ENCODE peak calls at places on chromosomes 16 and 17, in four cellular contexts. U is CD8-positive, alpha-beta T cell; M is IMR-90; X is adrenal gland. N is an unnamed sample.

GRCh38 chr16:75304521-75305363 is 53.3 kb upstream of the BCAR1 start:
- DNase-seq in U (no peak), M (peak), X (peak), N (peak)

GRCh38 chr17:19770985-19771710 is 23.1 kb upstream of the ALDH3A1 start:
- DNase-seq in U (no peak), M (no peak), X (no peak), N (no peak)

GRCh38 chr16:72537684-72538083 is 365.7 kb upstream of the PMFBP1 start:
- DNase-seq in U (no peak), M (peak), X (no peak), N (no peak)

GRCh38 chr17:44830359-44831269 is 527 bp upstream of the GJC1 start:
- DNase-seq in U (no peak), M (no peak), X (no peak), N (no peak)

GRCh38 chr17:79800325-79801155 is 3.7 kb upstream of the CBX8 start:
- DNase-seq in U (no peak), M (peak), X (no peak), N (peak)

GRCh38 chr16:30786936-30787612 is at the start of gene ZNF629:
- DNase-seq in U (peak), M (peak), X (peak), N (peak)

GRCh38 chr17:77425791-77426641 is 285.2 kb downstream of the SEC14L1 start:
- DNase-seq in U (peak), M (peak), X (peak), N (no peak)

GRCh38 chr17:72580321-72581127 is 459.7 kb downstream of the SOX9 start:
- DNase-seq in U (no peak), M (no peak), X (no peak), N (peak)

GRCh38 chr16:85235988-85236831 is 123.9 kb upstream of the CIBAR2 start:
- DNase-seq in U (no peak), M (no peak), X (peak), N (peak)

GRCh38 chr17:70100983-70101382 is 26.0 kb downstream of the KCNJ16 start:
- DNase-seq in U (no peak), M (no peak), X (no peak), N (no peak)

GRCh38 chr17:71902931-71903506 is 217.8 kb upstream of the SOX9 start:
- DNase-seq in U (no peak), M (peak), X (no peak), N (no peak)

GRCh38 chr17:56676807-56677206 is 83.3 kb downstream of the NOG start:
- DNase-seq in U (no peak), M (no peak), X (no peak), N (no peak)
- TF ChIP-seq CTCF in U (no peak), M (peak), X (no peak), N (no peak)

GRCh38 chr16:87666919-87667318 is 64.6 kb downstream of the JPH3 start:
- DNase-seq in U (no peak), M (no peak), X (no peak), N (no peak)

GRCh38 chr16:87669672-87670071 is 67.4 kb downstream of the JPH3 start:
- DNase-seq in U (no peak), M (no peak), X (no peak), N (no peak)

GRCh38 chr16:87665193-87665592 is 62.9 kb downstream of the JPH3 start:
- DNase-seq in U (no peak), M (no peak), X (no peak), N (no peak)

GRCh38 chr16:87667443-87667842 is 65.1 kb downstream of the JPH3 start:
- DNase-seq in U (no peak), M (no peak), X (no peak), N (no peak)

GRCh38 chr16:87667946-87668345 is 65.6 kb downstream of the JPH3 start:
- DNase-seq in U (no peak), M (no peak), X (no peak), N (no peak)
- H3K27ac ChIP-seq in U (no peak), M (no peak), X (no peak), N (no peak)

GRCh38 chr17:64492481-64493109 is 4.3 kb downstream of the POLG2 start:
- DNase-seq in U (peak), M (no peak), X (no peak), N (no peak)
- H3K4me3 ChIP-seq in U (no peak), M (no peak), X (no peak), N (no peak)

DNA sequence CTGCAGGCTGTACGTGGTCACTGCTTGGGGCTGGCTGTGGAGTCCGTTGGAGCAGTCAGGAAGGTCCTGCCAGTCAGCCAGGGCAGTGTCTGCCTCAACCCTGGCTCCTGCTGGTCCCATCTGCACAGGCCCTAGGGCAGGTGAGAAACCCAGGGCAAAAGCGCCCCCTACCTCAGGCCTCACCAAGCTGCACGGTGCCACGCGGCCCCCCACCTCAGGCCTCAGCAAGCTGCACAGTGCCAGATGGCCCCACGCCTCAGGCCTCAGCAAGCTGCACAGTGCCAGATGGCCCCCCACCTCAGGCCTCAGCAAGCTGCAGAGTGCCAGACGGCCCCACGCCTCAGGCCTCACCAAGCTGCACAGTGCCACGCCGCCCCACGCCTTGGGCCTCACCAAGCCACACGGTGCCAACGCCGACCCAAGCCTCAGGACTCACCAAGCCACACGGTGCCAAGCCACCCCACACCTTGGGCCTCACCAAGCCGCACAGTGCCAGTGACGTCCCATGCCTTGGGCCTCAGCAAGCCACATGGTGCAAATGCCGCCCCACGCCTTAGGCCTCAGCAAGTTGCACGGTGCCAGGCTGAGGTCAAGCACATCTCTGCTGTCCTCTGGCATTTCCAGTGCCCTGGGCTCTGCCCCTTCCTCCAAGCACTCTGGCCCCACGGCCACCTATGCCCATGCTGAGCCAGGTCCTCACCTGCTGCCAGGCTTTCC is 5.5 kb downstream of the TMEM204 start:
- DNase-seq in U (peak), M (no peak), X (no peak), N (no peak)
- TF ChIP-seq CTCF in U (no peak), M (no peak), X (peak), N (no peak)

DNA sequence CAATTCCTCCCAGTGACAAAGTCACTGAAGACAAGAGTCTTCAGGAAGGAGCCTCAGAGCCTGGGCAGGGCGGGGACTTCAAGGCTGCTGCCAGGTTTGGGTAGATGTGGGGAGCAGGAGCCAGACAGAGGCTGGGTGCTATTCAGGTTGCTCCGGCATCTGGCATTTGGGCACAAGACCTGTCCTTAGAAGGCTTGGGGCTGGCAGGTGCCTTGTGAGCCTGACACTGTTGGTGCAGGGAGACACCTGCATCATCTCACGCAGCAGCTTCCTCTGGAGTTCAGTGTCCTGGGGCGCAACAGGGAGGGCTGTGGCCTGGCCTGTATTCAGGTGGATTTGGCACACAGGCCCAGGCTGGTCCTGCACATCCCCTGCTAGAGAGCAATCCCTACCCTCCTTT is 65.0 kb downstream of the MPRIP start:
- DNase-seq in U (no peak), M (no peak), X (no peak), N (no peak)
- H3K27ac ChIP-seq in U (no peak), M (no peak), X (peak), N (peak)

GRCh38 chr17:27340990-27341595 is 47.2 kb downstream of the WSB1 start:
- DNase-seq in U (no peak), M (no peak), X (no peak), N (peak)

GRCh38 chr17:27339836-27340550 is 46.1 kb downstream of the WSB1 start:
- DNase-seq in U (peak), M (no peak), X (no peak), N (no peak)

GRCh38 chr17:27338536-27338985 is 44.6 kb downstream of the WSB1 start:
- DNase-seq in U (no peak), M (no peak), X (no peak), N (no peak)

GRCh38 chr17:27340575-27340974 is 46.7 kb downstream of the WSB1 start:
- DNase-seq in U (no peak), M (no peak), X (no peak), N (no peak)

DNA sequence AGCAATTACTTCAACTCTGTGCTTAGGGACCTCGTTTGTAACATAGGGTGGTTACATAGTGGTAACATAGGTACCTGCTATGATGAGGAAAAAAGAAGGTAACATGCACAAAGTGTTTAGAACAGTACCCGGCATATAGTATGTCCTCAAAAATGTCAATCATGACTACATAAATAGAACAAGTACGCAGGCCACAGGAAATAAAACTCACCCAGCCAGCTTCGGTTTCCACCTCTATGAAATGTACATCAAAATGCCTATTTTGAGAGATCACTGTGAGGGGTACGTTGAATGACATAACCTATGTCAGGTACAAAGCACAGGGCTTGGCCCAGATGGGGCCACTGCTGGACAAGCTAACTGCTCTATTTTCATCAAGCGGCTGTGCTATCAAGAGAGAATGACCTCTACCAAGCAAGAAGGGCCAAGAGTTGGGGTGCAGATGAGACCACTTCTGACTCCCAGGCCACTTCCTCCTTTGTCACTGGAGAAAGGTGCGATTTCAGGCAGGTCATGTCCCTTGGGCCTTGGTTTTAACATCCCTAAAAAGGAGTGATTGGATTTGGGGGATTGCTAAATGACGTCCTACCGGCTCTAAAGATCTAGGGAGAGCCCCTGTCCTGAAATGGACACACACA is 45.4 kb downstream of the WSB1 start:
- DNase-seq in U (no peak), M (no peak), X (no peak), N (no peak)
- H3K4me3 ChIP-seq in U (no peak), M (no peak), X (no peak), N (no peak)

GRCh38 chr17:50871369-50871768 is 5.2 kb upstream of the TOB1 start:
- DNase-seq in U (peak), M (no peak), X (no peak), N (no peak)
- TF ChIP-seq CTCF in U (no peak), M (no peak), X (no peak), N (no peak)

DNA sequence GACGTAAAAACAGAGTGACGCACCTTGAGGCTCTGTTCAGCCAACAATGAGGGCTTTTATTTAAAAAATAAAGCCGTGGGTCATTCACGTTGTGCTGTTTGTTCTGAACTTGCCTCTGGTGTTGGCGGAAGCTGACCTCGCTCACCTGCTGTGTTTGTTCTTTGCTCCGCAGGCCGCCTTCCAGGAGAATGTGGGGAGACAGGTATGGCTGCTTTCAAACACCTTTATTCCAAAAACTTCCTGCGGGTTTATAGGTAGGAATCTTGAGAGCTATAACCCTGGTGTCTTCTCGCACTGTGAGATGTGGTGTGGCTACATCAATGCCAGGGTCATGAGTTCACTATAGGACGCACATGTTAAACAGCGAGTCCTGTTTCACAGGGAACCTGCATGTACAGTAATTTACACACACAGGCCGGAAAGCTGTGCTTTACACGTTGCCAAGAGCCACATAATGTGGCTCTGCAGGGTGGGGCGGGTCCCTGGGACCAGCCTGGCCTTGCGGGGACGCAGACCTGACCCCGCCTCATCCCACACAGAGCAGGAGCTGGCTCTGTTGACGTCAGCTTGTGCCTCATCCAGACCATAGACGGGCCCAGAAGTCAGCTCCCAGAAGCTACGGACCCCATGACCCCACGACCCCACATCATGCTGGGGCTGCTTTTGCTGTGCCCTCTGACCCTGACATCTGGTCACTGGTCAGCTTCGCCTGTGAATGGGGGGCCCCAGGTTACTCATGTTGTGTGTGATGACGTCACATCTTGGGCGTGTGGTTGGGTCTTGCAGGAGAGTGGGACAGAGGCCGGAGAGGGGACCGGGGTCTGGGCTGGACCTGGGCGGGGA is 49.9 kb upstream of the ZNF750 start:
- DNase-seq in U (no peak), M (no peak), X (no peak), N (peak)
- H3K27ac ChIP-seq in U (no peak), M (no peak), X (peak), N (peak)

GRCh38 chr16:87460936-87461335 is 31.9 kb downstream of the ZCCHC14 start:
- DNase-seq in U (no peak), M (no peak), X (no peak), N (peak)

GRCh38 chr16:87459027-87459426 is 33.8 kb downstream of the ZCCHC14 start:
- DNase-seq in U (no peak), M (no peak), X (no peak), N (peak)

GRCh38 chr16:87463722-87464690 is 28.8 kb downstream of the ZCCHC14 start:
- DNase-seq in U (peak), M (peak), X (peak), N (peak)

GRCh38 chr16:87459833-87460232 is 33.0 kb downstream of the ZCCHC14 start:
- DNase-seq in U (no peak), M (no peak), X (no peak), N (peak)

GRCh38 chr16:87461466-87461975 is 31.3 kb downstream of the ZCCHC14 start:
- DNase-seq in U (no peak), M (no peak), X (peak), N (peak)
- H3K4me3 ChIP-seq in U (no peak), M (no peak), X (no peak), N (no peak)

N was measured in thyroid gland.